ENCODE peak calls at places on chromosomes 12 and 14, in six cellular contexts. P, V, C, U, R and G are unnamed samples.

GRCh38 chr12:124077730-124078129 is 104.7 kb downstream of the ZNF664 start:
- DNase-seq in P (no peak), V (no peak), C (no peak), U (no peak), R (no peak), G (no peak)

GRCh38 chr12:19528750-19529149 is 89.5 kb downstream of the AEBP2 start:
- DNase-seq in P (no peak), V (no peak), C (no peak), U (no peak), R (no peak), G (no peak)

GRCh38 chr14:71005076-71005475 is 97.8 kb downstream of the PCNX1 start:
- DNase-seq in P (no peak), V (no peak), C (no peak), U (no peak), R (no peak), G (no peak)

GRCh38 chr14:54136894-54137665 is 180.5 kb upstream of the BMP4 start:
- DNase-seq in P (no peak), V (no peak), C (no peak), U (no peak), R (no peak), G (no peak)

GRCh38 chr12:122449317-122449716 is 26.8 kb upstream of the CLIP1 start:
- DNase-seq in P (no peak), V (no peak), C (peak), U (no peak), R (peak), G (no peak)

GRCh38 chr12:130139971-130140547 is 22.2 kb upstream of the FZD10 start:
- DNase-seq in P (no peak), V (no peak), C (no peak), U (no peak), R (no peak), G (no peak)

GRCh38 chr12:117060236-117060926 is 38.8 kb downstream of the TESC start:
- DNase-seq in P (no peak), V (no peak), C (no peak), U (peak), R (no peak), G (no peak)

GRCh38 chr14:50001999-50002925 is 109.4 kb downstream of the ARF6 start:
- DNase-seq in P (peak), V (no peak), C (peak), U (no peak), R (no peak), G (no peak)

GRCh38 chr14:69535230-69535848 is 39.3 kb downstream of the CCDC177 start:
- DNase-seq in P (no peak), V (no peak), C (peak), U (peak), R (peak), G (no peak)

GRCh38 chr12:122672515-122672914 is 30.6 kb downstream of the HCAR2 start:
- DNase-seq in P (no peak), V (no peak), C (no peak), U (no peak), R (no peak), G (no peak)

GRCh38 chr12:49664591-49665146 is 41.3 kb downstream of the PRPF40B start:
- DNase-seq in P (peak), V (no peak), C (no peak), U (peak), R (no peak), G (no peak)
- H3K27ac ChIP-seq in P (peak), V (peak), C (peak), U (no peak), R (peak), G (no peak)

DNA sequence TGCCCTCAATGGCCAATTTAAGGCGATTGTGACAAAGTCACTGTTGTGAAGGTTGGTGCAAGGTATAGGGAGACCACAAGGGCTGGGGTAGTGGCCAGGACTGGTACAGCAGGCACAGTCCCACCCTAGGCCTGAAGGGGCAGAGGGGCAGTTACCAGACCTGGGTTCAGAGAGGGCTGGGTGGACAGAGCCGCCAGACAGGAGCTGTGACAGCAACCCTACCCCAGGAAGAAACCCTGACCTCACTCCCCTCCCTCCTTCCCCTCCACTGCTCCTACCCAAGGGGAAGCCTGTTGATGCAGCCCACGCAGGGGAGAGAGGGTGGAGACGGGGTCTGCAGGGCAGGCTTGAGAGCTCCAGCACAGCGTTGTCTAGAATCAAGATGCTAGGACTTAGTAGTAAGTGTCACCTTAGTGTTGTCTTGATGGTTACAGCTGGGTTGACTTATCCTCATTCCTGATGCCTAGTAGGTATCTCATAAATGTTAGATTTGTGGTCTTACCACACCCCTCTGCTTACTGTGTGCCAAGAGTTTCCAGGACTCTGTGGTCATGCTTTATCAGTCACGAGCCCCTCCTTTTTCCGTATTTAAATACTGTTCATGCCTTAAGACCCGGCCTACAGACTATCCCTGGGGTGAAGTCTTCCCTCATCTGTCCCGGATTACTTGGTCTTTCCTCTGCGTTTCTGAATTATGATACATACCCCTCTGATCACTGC is 14.4 kb downstream of the EML1 start:
- DNase-seq in P (no peak), V (no peak), C (no peak), U (peak), R (no peak), G (no peak)
- H3K27ac ChIP-seq in P (no peak), V (peak), C (no peak), U (no peak), R (no peak), G (no peak)

GRCh38 chr14:88698651-88699050 is 94.1 kb downstream of the EML5 start:
- DNase-seq in P (no peak), V (no peak), C (no peak), U (no peak), R (no peak), G (no peak)
- H3K27ac ChIP-seq in P (no peak), V (no peak), C (no peak), U (no peak), R (no peak), G (no peak)

GRCh38 chr14:98906123-98906995 is 365.6 kb downstream of the BCL11B start:
- DNase-seq in P (no peak), V (no peak), C (peak), U (peak), R (peak), G (no peak)
- H3K27ac ChIP-seq in P (no peak), V (no peak), C (no peak), U (no peak), R (no peak), G (no peak)

DNA sequence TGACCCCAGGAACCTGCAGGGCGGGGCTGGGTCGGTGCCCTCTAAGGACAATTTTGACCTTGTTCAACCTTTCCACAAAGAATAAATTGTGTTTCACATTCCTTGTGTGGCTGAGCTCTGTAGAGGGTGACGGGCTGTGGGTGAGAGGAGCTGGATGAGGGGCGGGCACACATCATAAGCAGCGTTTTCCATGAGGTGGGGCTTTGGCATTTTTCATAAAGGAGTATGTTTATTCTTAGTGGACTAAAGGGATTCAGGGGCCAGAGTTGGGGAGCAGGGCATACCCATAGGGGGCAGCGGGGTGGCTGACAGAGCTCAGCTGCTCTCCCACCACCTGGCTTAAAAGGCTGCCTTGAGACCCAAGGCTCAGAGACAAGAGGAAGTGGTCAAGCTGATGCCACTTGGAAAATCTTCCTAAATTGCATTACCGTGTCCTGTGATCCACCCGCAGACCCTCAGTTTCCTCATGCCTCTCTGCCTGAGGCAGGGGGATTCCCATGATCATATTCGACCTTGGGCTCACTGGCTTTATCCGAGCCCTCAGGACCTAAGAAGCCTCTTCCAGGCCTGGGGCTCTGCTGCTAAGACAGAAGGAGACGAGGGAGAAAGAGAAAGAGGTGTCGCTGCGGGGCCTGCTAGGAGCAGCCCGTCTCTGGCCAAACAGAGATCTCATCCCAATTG is 11.4 kb downstream of the MMP14 start:
- DNase-seq in P (no peak), V (no peak), C (no peak), U (no peak), R (peak), G (no peak)
- H3K27ac ChIP-seq in P (no peak), V (peak), C (peak), U (peak), R (peak), G (no peak)